ENCODE peak calls at places on chromosome X, in four cellular contexts. One of them, this sample, is unnamed.

GRCh38 chrX:39848243-39848642 is 249.5 kb downstream of the BCOR start:
- DNase-seq in HFF-Myc: no peak
- DNase-seq in AG08395: no peak
- DNase-seq in heart left ventricle: no peak
- DNase-seq in this sample: no peak

GRCh38 chrX:103066606-103067005 is 2.6 kb upstream of the BEX1 start:
- DNase-seq in AG08395: no peak
- DNase-seq in HFF-Myc: no peak
- DNase-seq in heart left ventricle: no peak
- DNase-seq in this sample: no peak

GRCh38 chrX:150643271-150643670 is 49.9 kb upstream of the MTMR1 start:
- DNase-seq in HFF-Myc: no peak
- DNase-seq in heart left ventricle: no peak
- DNase-seq in AG08395: no peak
- DNase-seq in this sample: no peak

GRCh38 chrX:46180258-46180687 is 364.9 kb downstream of the ZNF674 start:
- DNase-seq in AG08395: peak
- DNase-seq in HFF-Myc: peak
- DNase-seq in heart left ventricle: no peak
- DNase-seq in this sample: peak

GRCh38 chrX:136608295-136608933 is 39.5 kb upstream of the CD40LG start:
- DNase-seq in HFF-Myc: no peak
- DNase-seq in heart left ventricle: peak
- DNase-seq in AG08395: no peak
- DNase-seq in this sample: no peak

GRCh38 chrX:14883826-14884225 is 10.6 kb downstream of the MOSPD2 start:
- DNase-seq in AG08395: no peak
- DNase-seq in HFF-Myc: no peak
- DNase-seq in heart left ventricle: no peak
- DNase-seq in this sample: no peak

GRCh38 chrX:115940888-115941332 is 229.6 kb upstream of the AGTR2 start:
- DNase-seq in heart left ventricle: peak
- DNase-seq in HFF-Myc: no peak
- DNase-seq in AG08395: peak
- DNase-seq in this sample: peak

GRCh38 chrX:9144643-9145290 is 110.8 kb upstream of the FAM9B start:
- DNase-seq in AG08395: no peak
- DNase-seq in heart left ventricle: no peak
- DNase-seq in HFF-Myc: no peak
- DNase-seq in this sample: no peak

GRCh38 chrX:13120017-13120416 is 75.6 kb upstream of the FAM9C start:
- DNase-seq in HFF-Myc: no peak
- DNase-seq in AG08395: peak
- DNase-seq in heart left ventricle: peak
- DNase-seq in this sample: no peak

GRCh38 chrX:40291553-40291952 is 193.8 kb upstream of the BCOR start:
- DNase-seq in HFF-Myc: no peak
- DNase-seq in heart left ventricle: no peak
- DNase-seq in AG08395: no peak
- DNase-seq in this sample: no peak

GRCh38 chrX:129980540-129981206 is 1.8 kb upstream of the BCORL1 start:
- DNase-seq in AG08395: no peak
- DNase-seq in HFF-Myc: no peak
- DNase-seq in heart left ventricle: peak
- DNase-seq in this sample: no peak

This sample was measured in smooth muscle cell of the brain vasculature.